ENCODE peak calls at places on chromosomes 11 and 22, in four cellular contexts. X, I, Z and B are unnamed samples.
A peak's percentile ranks its signal among the peaks of the same experiment; 100 is the strongest.

GRCh38 chr11:48036011-48036410 is 55.7 kb downstream of the PTPRJ start:
- DNase-seq in X (no peak), I (no peak), Z (no peak), B (no peak)

GRCh38 chr11:66868726-66869291 is 11.9 kb downstream of the LRFN4 start:
- DNase-seq in X (peak; percentile 86), I (peak; percentile 90), Z (peak; percentile 40), B (peak; percentile 82)

GRCh38 chr22:40567626-40568328 is 68.7 kb downstream of the MRTFA start:
- DNase-seq in X (no peak), I (no peak), Z (no peak), B (no peak)

GRCh38 chr22:41367680-41368542 is 13.8 kb upstream of the TEF start:
- DNase-seq in X (no peak), I (no peak), Z (no peak), B (peak; percentile 39)

GRCh38 chr22:44541671-44542319 is 43.8 kb upstream of the RTL6 start:
- DNase-seq in X (no peak), I (no peak), Z (no peak), B (no peak)

GRCh38 chr11:67006029-67006884 is 16.7 kb upstream of the SYT12 start:
- DNase-seq in X (peak; percentile 92), I (peak; percentile 92), Z (no peak), B (peak; percentile 52)

GRCh38 chr11:113542420-113542819 is 67.2 kb upstream of the DRD2 start:
- DNase-seq in X (no peak), I (no peak), Z (no peak), B (no peak)

GRCh38 chr22:27318516-27318915 is 483.0 kb downstream of the MN1 start:
- DNase-seq in X (no peak), I (no peak), Z (no peak), B (no peak)

GRCh38 chr22:26461188-26461810 is 22.3 kb downstream of the HPS4 start:
- DNase-seq in X (peak; percentile 32), I (peak; percentile 52), Z (no peak), B (peak; percentile 24)

GRCh38 chr11:123696183-123696582 is 41.8 kb upstream of the SCN3B start:
- DNase-seq in X (no peak), I (no peak), Z (no peak), B (no peak)

GRCh38 chr22:26053737-26054316 is 115.4 kb upstream of the SEZ6L start:
- DNase-seq in X (no peak), I (no peak), Z (no peak), B (no peak)

GRCh38 chr11:15761235-15761634 is 595.1 kb downstream of the SOX6 start:
- DNase-seq in X (no peak), I (no peak), Z (no peak), B (no peak)

GRCh38 chr11:46999217-46999616 is 62.7 kb downstream of the CSTPP1 start:
- DNase-seq in X (no peak), I (no peak), Z (no peak), B (no peak)

GRCh38 chr11:75527938-75528845 is 2.5 kb upstream of the GDPD5 start:
- DNase-seq in X (no peak), I (no peak), Z (no peak), B (no peak)

GRCh38 chr11:10308208-10308954 is 3.5 kb downstream of the ADM start:
- DNase-seq in X (no peak), I (no peak), Z (no peak), B (no peak)
- TF ChIP-seq CHD4 in X (no peak), I (no peak), Z (no peak), B (no peak)

GRCh38 chr11:10599388-10600175 is 31.1 kb upstream of the LYVE1 start:
- DNase-seq in X (no peak), I (no peak), Z (no peak), B (peak; percentile 68)
- TF ChIP-seq CHD4 in X (no peak), I (no peak), Z (no peak), B (no peak)

GRCh38 chr11:111449696-111450479 is 62.3 kb downstream of the BTG4 start:
- DNase-seq in X (no peak), I (no peak), Z (no peak), B (no peak)

GRCh38 chr11:111448420-111448819 is 63.8 kb downstream of the BTG4 start:
- DNase-seq in X (no peak), I (no peak), Z (no peak), B (no peak)

GRCh38 chr11:111452146-111452545 is 60.0 kb downstream of the BTG4 start:
- DNase-seq in X (no peak), I (no peak), Z (no peak), B (no peak)

GRCh38 chr11:111449158-111449557 is 63.0 kb downstream of the BTG4 start:
- DNase-seq in X (no peak), I (no peak), Z (no peak), B (no peak)

GRCh38 chr11:111450480-111451320 is 61.5 kb downstream of the BTG4 start:
- DNase-seq in X (no peak), I (no peak), Z (no peak), B (no peak)
- TF ChIP-seq CHD4 in X (no peak), I (no peak), Z (no peak), B (no peak)

GRCh38 chr11:117829369-117829725 is 4.8 kb upstream of the FXYD2 start:
- DNase-seq in X (no peak), I (no peak), Z (no peak), B (no peak)
- TF ChIP-seq CHD4 in X (no peak), I (no peak), Z (no peak), B (no peak)

DNA sequence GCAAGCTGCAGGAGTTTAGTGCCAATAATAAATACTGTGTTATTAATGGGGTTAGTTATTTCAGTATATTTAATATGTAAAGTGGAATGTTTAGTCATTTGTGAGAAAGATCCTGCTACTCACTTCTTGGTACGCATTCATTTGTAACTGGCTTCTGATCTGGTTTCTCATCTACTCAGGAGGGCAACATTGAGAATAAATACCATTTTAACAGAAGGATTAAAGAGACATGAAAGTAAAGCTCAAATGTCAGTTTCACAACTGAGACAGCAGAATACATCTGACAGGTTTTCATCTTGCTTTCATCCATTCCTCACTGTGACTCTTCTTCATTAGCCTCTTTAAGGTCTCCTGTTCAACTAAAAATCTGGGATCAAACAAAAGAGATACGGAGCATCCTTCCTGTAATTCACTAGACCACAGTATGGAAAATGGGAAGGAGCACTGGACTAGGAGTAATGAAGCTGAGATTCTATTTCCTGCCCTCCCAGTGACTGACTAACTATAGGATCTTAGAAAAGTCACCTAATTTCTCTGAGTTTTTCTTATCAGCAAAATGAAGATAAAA is 31.4 kb upstream of the CCDC89 start:
- DNase-seq in X (no peak), I (no peak), Z (no peak), B (no peak)
- TF ChIP-seq CHD4 in X (no peak), I (no peak), Z (no peak), B (no peak)

GRCh38 chr22:46758867-46759290 is 3.6 kb upstream of the TBC1D22A start:
- DNase-seq in X (peak; percentile 72), I (peak; percentile 23), Z (no peak), B (peak; percentile 91)
- TF ChIP-seq CHD4 in X (no peak), I (no peak), Z (no peak), B (no peak)

GRCh38 chr22:47822459-47822858 is 1060.0 kb downstream of the TBC1D22A start:
- DNase-seq in X (no peak), I (no peak), Z (no peak), B (no peak)
- TF ChIP-seq CHD4 in X (no peak), I (no peak), Z (no peak), B (no peak)